ENCODE peak calls at places on chromosomes 16 and 17, in four cellular contexts. T is cardiac fibroblast, P is T-helper 2 cell, X is T-helper 9 cell. L is an unnamed sample.

GRCh38 chr16:21336231-21336630 is 58.1 kb upstream of the CRYM start:
- DNase-seq in X (no peak), P (no peak), T (no peak), L (no peak)

GRCh38 chr17:2705888-2706795 is 5.4 kb downstream of the CLUH start:
- DNase-seq in T (no peak), P (no peak), X (no peak), L (no peak)

GRCh38 chr16:25875956-25876608 is 184.3 kb downstream of the HS3ST4 start:
- DNase-seq in X (no peak), P (no peak), T (no peak), L (no peak)

GRCh38 chr17:18905226-18905625 is 46.7 kb upstream of the SLC5A10 start:
- DNase-seq in P (no peak), T (no peak), X (no peak), L (no peak)

GRCh38 chr17:2122641-2123302 is 67.9 kb downstream of the HIC1 start:
- DNase-seq in T (peak; percentile 91), P (no peak), X (no peak), L (no peak)

GRCh38 chr17:29566473-29567361 is at the start of gene ABHD15:
- DNase-seq in X (peak; percentile 41), T (peak; percentile 79), P (peak; percentile 75), L (peak; percentile 45)

GRCh38 chr17:78414178-78415162 is 36.0 kb downstream of the PGS1 start:
- DNase-seq in T (no peak), P (peak; percentile 76), X (peak; percentile 32), L (peak; percentile 47)

GRCh38 chr16:66366433-66367299 is at the start of gene CDH5:
- DNase-seq in P (no peak), T (peak; percentile 90), X (no peak), L (no peak)

GRCh38 chr16:66925322-66925840 is at the start of gene RRAD:
- DNase-seq in X (no peak), P (no peak), T (peak; percentile 47), L (no peak)

GRCh38 chr17:4533522-4534502 is 21.4 kb downstream of the MYBBP1A start:
- DNase-seq in X (no peak), T (no peak), P (peak; percentile 57), L (no peak)

GRCh38 chr16:54370653-54371052 is 84.1 kb upstream of the IRX3 start:
- DNase-seq in X (no peak), P (peak; percentile 9), T (peak; percentile 46), L (no peak)

GRCh38 chr17:83110755-83111154 is 31.3 kb downstream of the METRNL start:
- DNase-seq in X (no peak), T (peak; percentile 62), P (no peak), L (no peak)

GRCh38 chr16:7651803-7652570 is 319.3 kb downstream of the RBFOX1 start:
- DNase-seq in X (no peak), T (no peak), P (no peak), L (no peak)

L was measured in activated gamma-delta T cell treated with Interleukin-2 at 50 U/mL for 16 hours.